ENCODE peak calls at places on chromosome 1, in eight cellular contexts. One of them, this sample, is unnamed. For H3K4me1, the result is how much of the 10 kb centered on the place peaks cover.

GRCh38 chr1:186499571-186499970 is 38.7 kb upstream of the PDC start:
- DNase-seq in cardiac muscle cell: peak
- DNase-seq in mammary epithelial cell: no peak
- DNase-seq in breast epithelium: no peak
- DNase-seq in tibial nerve: no peak
- DNase-seq in adrenal gland: no peak
- DNase-seq in IMR-90: no peak
- DNase-seq in uterus: no peak
- DNase-seq in this sample: no peak

GRCh38 chr1:6505367-6506209 is 14.1 kb upstream of the PLEKHG5 start:
- DNase-seq in breast epithelium: no peak
- DNase-seq in uterus: no peak
- DNase-seq in adrenal gland: no peak
- DNase-seq in cardiac muscle cell: no peak
- DNase-seq in mammary epithelial cell: no peak
- DNase-seq in IMR-90: no peak
- DNase-seq in tibial nerve: no peak
- DNase-seq in this sample: no peak

GRCh38 chr1:175072131-175072941 is 4.7 kb downstream of the TNN start:
- DNase-seq in mammary epithelial cell: peak
- DNase-seq in IMR-90: peak
- DNase-seq in tibial nerve: peak
- DNase-seq in breast epithelium: no peak
- DNase-seq in adrenal gland: no peak
- DNase-seq in cardiac muscle cell: peak
- DNase-seq in uterus: peak
- DNase-seq in this sample: peak

GRCh38 chr1:220808501-220809186 is 21.9 kb downstream of the MTARC1 start:
- DNase-seq in IMR-90: no peak
- DNase-seq in uterus: no peak
- DNase-seq in cardiac muscle cell: no peak
- DNase-seq in tibial nerve: no peak
- DNase-seq in breast epithelium: no peak
- DNase-seq in adrenal gland: no peak
- DNase-seq in mammary epithelial cell: peak
- DNase-seq in this sample: no peak

GRCh38 chr1:161421456-161421855 is 53.8 kb upstream of the CFAP126 start:
- DNase-seq in uterus: no peak
- DNase-seq in IMR-90: no peak
- DNase-seq in cardiac muscle cell: no peak
- DNase-seq in adrenal gland: no peak
- DNase-seq in tibial nerve: no peak
- DNase-seq in breast epithelium: no peak
- DNase-seq in mammary epithelial cell: no peak
- DNase-seq in this sample: no peak

GRCh38 chr1:181131255-181131901 is 42.9 kb downstream of the IER5 start:
- DNase-seq in tibial nerve: no peak
- DNase-seq in IMR-90: no peak
- DNase-seq in uterus: no peak
- DNase-seq in breast epithelium: no peak
- DNase-seq in mammary epithelial cell: no peak
- DNase-seq in adrenal gland: no peak
- DNase-seq in cardiac muscle cell: no peak
- DNase-seq in this sample: no peak

GRCh38 chr1:209791920-209792319 is 7.6 kb upstream of the C1orf74 start:
- DNase-seq in adrenal gland: no peak
- DNase-seq in uterus: no peak
- DNase-seq in tibial nerve: no peak
- DNase-seq in cardiac muscle cell: no peak
- DNase-seq in IMR-90: no peak
- DNase-seq in mammary epithelial cell: no peak
- DNase-seq in breast epithelium: no peak
- DNase-seq in this sample: peak

GRCh38 chr1:5099558-5099957 is 445.1 kb downstream of the AJAP1 start:
- DNase-seq in adrenal gland: no peak
- DNase-seq in cardiac muscle cell: no peak
- DNase-seq in mammary epithelial cell: no peak
- DNase-seq in uterus: no peak
- DNase-seq in IMR-90: no peak
- DNase-seq in breast epithelium: no peak
- DNase-seq in tibial nerve: no peak
- DNase-seq in this sample: no peak

GRCh38 chr1:35573776-35574654 is 901 bp downstream of the TFAP2E start:
- DNase-seq in adrenal gland: no peak
- DNase-seq in IMR-90: no peak
- DNase-seq in breast epithelium: no peak
- DNase-seq in uterus: no peak
- DNase-seq in cardiac muscle cell: no peak
- DNase-seq in mammary epithelial cell: no peak
- DNase-seq in tibial nerve: no peak
- DNase-seq in this sample: no peak

GRCh38 chr1:35573198-35573775 is at the start of gene TFAP2E:
- DNase-seq in cardiac muscle cell: peak
- DNase-seq in mammary epithelial cell: peak
- DNase-seq in adrenal gland: peak
- DNase-seq in uterus: no peak
- DNase-seq in tibial nerve: peak
- DNase-seq in breast epithelium: no peak
- DNase-seq in IMR-90: no peak
- DNase-seq in this sample: no peak

GRCh38 chr1:35575401-35575958 is 2.4 kb downstream of the TFAP2E start:
- DNase-seq in uterus: no peak
- DNase-seq in tibial nerve: no peak
- DNase-seq in adrenal gland: no peak
- DNase-seq in mammary epithelial cell: no peak
- DNase-seq in cardiac muscle cell: no peak
- DNase-seq in breast epithelium: no peak
- DNase-seq in IMR-90: no peak
- DNase-seq in this sample: no peak

GRCh38 chr1:35576061-35576765 is 3.1 kb downstream of the TFAP2E start:
- DNase-seq in breast epithelium: no peak
- DNase-seq in IMR-90: peak
- DNase-seq in tibial nerve: no peak
- DNase-seq in adrenal gland: no peak
- DNase-seq in mammary epithelial cell: no peak
- DNase-seq in uterus: no peak
- DNase-seq in cardiac muscle cell: no peak
- DNase-seq in this sample: no peak

DNA sequence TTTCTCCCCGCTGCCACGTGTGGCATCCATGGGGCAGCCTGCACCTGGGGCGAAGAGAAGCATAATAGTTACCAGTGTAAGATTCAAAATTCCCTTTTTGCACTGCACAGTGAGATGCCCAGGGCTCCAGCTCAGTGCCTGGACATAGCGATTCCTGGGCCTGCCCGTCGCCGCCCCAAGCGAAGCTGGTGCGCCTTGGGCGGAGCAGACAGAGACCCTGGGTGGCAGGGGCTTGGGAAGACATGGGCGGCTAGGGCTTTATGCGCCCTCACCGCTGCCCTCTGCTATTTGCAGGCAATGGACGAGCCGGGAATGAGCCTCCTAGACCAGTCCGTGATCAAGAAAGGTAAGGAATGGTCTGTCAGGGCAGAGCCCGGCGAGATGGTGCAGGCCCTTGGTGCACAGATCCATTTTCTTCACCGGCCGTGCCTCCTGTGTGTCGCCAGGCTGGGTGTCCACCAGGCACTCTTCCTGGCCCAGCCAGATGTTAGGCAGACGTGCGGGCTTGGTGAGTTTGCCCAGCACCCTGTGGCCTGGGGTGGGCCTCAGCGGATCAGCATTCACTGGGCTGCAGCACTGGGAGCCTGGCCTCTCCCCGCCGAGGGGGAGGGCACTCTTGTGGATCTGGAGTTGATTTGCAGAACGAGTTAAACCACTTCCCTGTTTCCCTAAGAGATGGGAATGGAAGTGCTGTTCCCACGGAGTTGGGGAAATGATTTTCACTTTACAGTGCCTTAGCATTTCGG is 1.7 kb downstream of the TFAP2E start:
- DNase-seq in uterus: no peak
- DNase-seq in IMR-90: no peak
- DNase-seq in tibial nerve: no peak
- DNase-seq in adrenal gland: no peak
- DNase-seq in cardiac muscle cell: no peak
- DNase-seq in breast epithelium: no peak
- DNase-seq in mammary epithelial cell: no peak
- DNase-seq in this sample: no peak
- H3K4me1 ChIP-seq in uterus: under half
- H3K4me1 ChIP-seq in IMR-90: under half
- H3K4me1 ChIP-seq in tibial nerve: under half
- H3K4me1 ChIP-seq in adrenal gland: under half
- H3K4me1 ChIP-seq in cardiac muscle cell: under half
- H3K4me1 ChIP-seq in breast epithelium: under half
- H3K4me1 ChIP-seq in mammary epithelial cell: under half
- H3K4me1 ChIP-seq in this sample: under half

DNA sequence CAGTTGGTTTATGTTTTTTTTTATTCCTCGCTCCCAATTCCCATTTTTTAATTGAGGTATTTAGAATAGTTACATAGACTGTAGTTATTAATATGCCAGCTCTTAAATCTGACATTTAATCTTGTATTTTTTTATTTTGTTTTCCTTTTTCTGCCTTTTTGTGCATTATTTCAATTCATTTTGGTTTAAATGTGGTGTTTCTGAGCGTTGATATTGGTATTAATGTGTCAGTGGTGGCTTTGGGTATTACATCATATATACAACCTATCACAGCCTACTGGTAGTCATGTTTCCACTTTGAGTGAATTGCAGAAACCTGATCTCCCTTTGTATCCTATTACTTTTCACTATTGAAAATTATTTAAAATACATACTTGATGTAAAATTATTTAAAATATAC is 1027.3 kb downstream of the KCNT2 start:
- DNase-seq in breast epithelium: no peak
- DNase-seq in adrenal gland: no peak
- DNase-seq in uterus: no peak
- DNase-seq in tibial nerve: no peak
- DNase-seq in mammary epithelial cell: no peak
- DNase-seq in cardiac muscle cell: no peak
- DNase-seq in IMR-90: peak
- DNase-seq in this sample: no peak
- TF ChIP-seq CTCF in breast epithelium: no peak
- TF ChIP-seq CTCF in adrenal gland: no peak
- TF ChIP-seq CTCF in uterus: no peak
- TF ChIP-seq CTCF in tibial nerve: no peak
- TF ChIP-seq CTCF in mammary epithelial cell: peak
- TF ChIP-seq CTCF in cardiac muscle cell: no peak
- TF ChIP-seq CTCF in IMR-90: no peak
- TF ChIP-seq CTCF in this sample: no peak

GRCh38 chr1:42937836-42938595 is 20.7 kb downstream of the SLC2A1 start:
- DNase-seq in cardiac muscle cell: no peak
- DNase-seq in IMR-90: no peak
- DNase-seq in uterus: no peak
- DNase-seq in breast epithelium: no peak
- DNase-seq in tibial nerve: no peak
- DNase-seq in adrenal gland: no peak
- DNase-seq in mammary epithelial cell: peak
- DNase-seq in this sample: no peak

GRCh38 chr1:42937141-42937696 is 21.4 kb downstream of the SLC2A1 start:
- DNase-seq in mammary epithelial cell: peak
- DNase-seq in IMR-90: peak
- DNase-seq in cardiac muscle cell: peak
- DNase-seq in breast epithelium: no peak
- DNase-seq in tibial nerve: peak
- DNase-seq in uterus: no peak
- DNase-seq in adrenal gland: no peak
- DNase-seq in this sample: peak

GRCh38 chr1:42939216-42939615 is 19.5 kb downstream of the SLC2A1 start:
- DNase-seq in cardiac muscle cell: no peak
- DNase-seq in IMR-90: no peak
- DNase-seq in tibial nerve: no peak
- DNase-seq in breast epithelium: no peak
- DNase-seq in uterus: no peak
- DNase-seq in mammary epithelial cell: no peak
- DNase-seq in adrenal gland: no peak
- DNase-seq in this sample: no peak

GRCh38 chr1:42936309-42937078 is 22.2 kb downstream of the SLC2A1 start:
- DNase-seq in cardiac muscle cell: peak
- DNase-seq in breast epithelium: peak
- DNase-seq in IMR-90: peak
- DNase-seq in tibial nerve: peak
- DNase-seq in uterus: peak
- DNase-seq in adrenal gland: no peak
- DNase-seq in mammary epithelial cell: peak
- DNase-seq in this sample: peak

GRCh38 chr1:42938596-42939184 is 20.0 kb downstream of the SLC2A1 start:
- DNase-seq in tibial nerve: no peak
- DNase-seq in adrenal gland: no peak
- DNase-seq in mammary epithelial cell: no peak
- DNase-seq in cardiac muscle cell: no peak
- DNase-seq in IMR-90: no peak
- DNase-seq in breast epithelium: no peak
- DNase-seq in uterus: no peak
- DNase-seq in this sample: no peak
- H3K4me1 ChIP-seq in tibial nerve: half or more
- H3K4me1 ChIP-seq in adrenal gland: under half
- H3K4me1 ChIP-seq in mammary epithelial cell: half or more
- H3K4me1 ChIP-seq in cardiac muscle cell: under half
- H3K4me1 ChIP-seq in IMR-90: half or more
- H3K4me1 ChIP-seq in breast epithelium: half or more
- H3K4me1 ChIP-seq in uterus: under half
- H3K4me1 ChIP-seq in this sample: half or more

GRCh38 chr1:107934573-107934972 is 30.4 kb downstream of the VAV3 start:
- DNase-seq in tibial nerve: no peak
- DNase-seq in IMR-90: no peak
- DNase-seq in mammary epithelial cell: no peak
- DNase-seq in breast epithelium: no peak
- DNase-seq in uterus: no peak
- DNase-seq in cardiac muscle cell: no peak
- DNase-seq in adrenal gland: no peak
- DNase-seq in this sample: no peak

GRCh38 chr1:107936498-107937481 is 28.2 kb downstream of the VAV3 start:
- DNase-seq in IMR-90: peak
- DNase-seq in uterus: no peak
- DNase-seq in mammary epithelial cell: peak
- DNase-seq in tibial nerve: no peak
- DNase-seq in cardiac muscle cell: peak
- DNase-seq in adrenal gland: peak
- DNase-seq in breast epithelium: peak
- DNase-seq in this sample: peak

GRCh38 chr1:107939256-107939655 is 25.7 kb downstream of the VAV3 start:
- DNase-seq in adrenal gland: no peak
- DNase-seq in IMR-90: no peak
- DNase-seq in tibial nerve: no peak
- DNase-seq in breast epithelium: no peak
- DNase-seq in uterus: no peak
- DNase-seq in mammary epithelial cell: no peak
- DNase-seq in cardiac muscle cell: no peak
- DNase-seq in this sample: no peak

GRCh38 chr1:107933736-107934135 is 31.2 kb downstream of the VAV3 start:
- DNase-seq in breast epithelium: no peak
- DNase-seq in IMR-90: no peak
- DNase-seq in adrenal gland: no peak
- DNase-seq in tibial nerve: no peak
- DNase-seq in cardiac muscle cell: no peak
- DNase-seq in uterus: no peak
- DNase-seq in mammary epithelial cell: no peak
- DNase-seq in this sample: no peak

DNA sequence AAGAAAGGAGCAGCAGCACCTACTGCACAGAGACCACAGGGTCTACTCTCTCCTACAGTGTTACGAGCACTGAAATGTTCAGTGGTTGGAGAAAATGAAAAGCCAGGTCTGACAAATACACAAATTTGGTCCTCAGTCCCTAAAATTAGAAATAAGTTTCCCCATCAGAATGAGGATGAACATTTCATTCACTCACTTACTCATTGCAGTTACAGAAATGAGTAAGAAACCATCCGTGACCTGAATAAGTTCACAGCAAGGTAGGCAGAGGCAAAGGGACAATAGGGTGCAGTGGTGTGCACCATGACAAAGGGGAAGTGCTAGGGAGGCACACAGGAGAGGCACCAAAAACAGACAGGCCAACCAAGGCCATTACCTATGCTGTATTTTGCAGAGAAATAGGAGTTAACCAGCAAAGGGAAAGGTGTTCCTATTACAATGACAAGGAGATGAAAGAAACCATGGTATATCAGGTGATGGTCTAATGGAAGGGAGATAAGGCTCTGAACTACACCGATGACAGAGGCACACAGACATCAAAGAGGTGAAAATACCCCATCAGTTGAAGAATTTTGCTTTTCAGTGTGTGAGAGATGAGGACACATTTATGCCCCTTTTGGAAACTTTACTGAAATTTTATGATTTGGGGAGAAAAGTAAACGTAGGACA is 29.4 kb downstream of the VAV3 start:
- DNase-seq in IMR-90: no peak
- DNase-seq in cardiac muscle cell: no peak
- DNase-seq in tibial nerve: no peak
- DNase-seq in uterus: no peak
- DNase-seq in breast epithelium: no peak
- DNase-seq in mammary epithelial cell: peak
- DNase-seq in adrenal gland: no peak
- DNase-seq in this sample: no peak
- TF ChIP-seq CTCF in IMR-90: no peak
- TF ChIP-seq CTCF in cardiac muscle cell: no peak
- TF ChIP-seq CTCF in tibial nerve: no peak
- TF ChIP-seq CTCF in uterus: no peak
- TF ChIP-seq CTCF in breast epithelium: no peak
- TF ChIP-seq CTCF in mammary epithelial cell: no peak
- TF ChIP-seq CTCF in adrenal gland: no peak
- TF ChIP-seq CTCF in this sample: no peak

This sample was measured in foreskin keratinocyte.